ENCODE peak calls at places on chromosomes 6 and 20, in six cellular contexts. F is uterus, W is ovary, S is pancreas, O is aorta, X is lung. I is an unnamed sample. For H3K4me1 and H3K9me3, the result is how much of the 10 kb centered on the place peaks cover.

GRCh38 chr6:11424395-11425050 is 113.0 kb upstream of the TMEM170B start:
- DNase-seq in O (no peak), S (no peak), W (no peak), F (no peak), X (no peak), I (no peak)

GRCh38 chr6:157761331-157761921 is 61.6 kb upstream of the SNX9 start:
- DNase-seq in W (no peak), F (peak), O (no peak), X (no peak), S (no peak), I (no peak)

GRCh38 chr6:41190791-41191190 is 10.2 kb downstream of the TREML2 start:
- DNase-seq in S (no peak), O (no peak), W (no peak), F (no peak), X (no peak), I (no peak)

GRCh38 chr6:2448826-2449571 is 203.6 kb upstream of the GMDS start:
- DNase-seq in O (no peak), X (no peak), F (no peak), W (no peak), S (no peak), I (peak)

GRCh38 chr6:46207174-46207573 is 36.4 kb upstream of the ENPP5 start:
- DNase-seq in F (no peak), S (no peak), O (no peak), X (no peak), W (no peak), I (no peak)

GRCh38 chr6:150263765-150264415 is 104.9 kb upstream of the IYD start:
- DNase-seq in W (no peak), S (no peak), F (no peak), O (no peak), X (no peak), I (no peak)

GRCh38 chr20:1038205-1038604 is 36.1 kb upstream of the RSPO4 start:
- DNase-seq in F (no peak), S (no peak), O (no peak), X (no peak), W (no peak), I (no peak)

GRCh38 chr6:88115307-88115706 is 50.8 kb downstream of the CNR1 start:
- DNase-seq in X (no peak), F (no peak), O (no peak), W (no peak), S (no peak), I (no peak)

GRCh38 chr6:89011436-89011835 is 48.0 kb upstream of the RNGTT start:
- DNase-seq in O (no peak), X (no peak), W (no peak), F (no peak), S (no peak), I (no peak)

GRCh38 chr6:157865249-157865648 is 42.2 kb downstream of the SNX9 start:
- DNase-seq in S (no peak), F (no peak), O (no peak), X (no peak), W (no peak), I (no peak)

GRCh38 chr6:125717120-125717731 is 32.2 kb upstream of the HEY2 start:
- DNase-seq in F (no peak), W (no peak), O (no peak), S (no peak), X (no peak), I (no peak)

GRCh38 chr6:33416386-33417126 is 1.4 kb downstream of the CUTA start:
- DNase-seq in S (no peak), F (no peak), W (peak), O (no peak), X (no peak), I (no peak)

GRCh38 chr6:14717307-14717706 is 528.6 kb upstream of the JARID2 start:
- DNase-seq in O (no peak), W (no peak), S (no peak), F (no peak), X (no peak), I (no peak)

GRCh38 chr6:166308769-166309589 is 787 bp upstream of the PRR18 start:
- DNase-seq in F (no peak), W (no peak), S (no peak), O (no peak), X (no peak), I (no peak)

GRCh38 chr20:5844063-5844681 is 94.0 kb downstream of the SHLD1 start:
- DNase-seq in F (no peak), O (no peak), X (no peak), S (no peak), W (no peak), I (no peak)

GRCh38 chr6:16762547-16763477 is 1.6 kb upstream of the ATXN1 start:
- DNase-seq in F (peak), O (peak), W (peak), X (peak), S (peak), I (peak)

GRCh38 chr20:38926934-38927616 is 858 bp downstream of the FAM83D start:
- DNase-seq in W (no peak), O (peak), X (no peak), F (no peak), S (no peak), I (no peak)

DNA sequence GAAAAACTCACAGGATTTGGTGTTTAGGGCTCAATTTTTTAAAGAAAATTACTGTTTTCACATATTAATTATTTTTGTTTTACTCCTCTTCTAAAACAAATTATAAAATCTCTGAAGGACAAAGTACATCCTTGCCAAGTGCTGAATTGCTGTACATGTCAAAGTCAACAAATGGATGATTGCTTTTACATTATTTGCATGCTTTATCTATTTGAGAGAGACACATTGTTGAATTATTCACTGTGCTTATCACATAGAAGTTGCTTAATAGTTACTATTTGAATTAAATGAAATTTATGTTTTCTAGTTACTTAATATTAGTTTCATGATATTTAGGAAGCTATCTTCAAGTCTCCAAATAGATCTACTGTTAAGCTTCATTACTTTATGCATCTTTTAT is 318.6 kb upstream of the PTCHD4 start:
- DNase-seq in S (no peak), W (no peak), F (no peak), O (no peak), X (no peak), I (no peak)
- H3K4me1 ChIP-seq in S (under half), W (under half), F (under half), O (under half), X (under half), I (under half)

DNA sequence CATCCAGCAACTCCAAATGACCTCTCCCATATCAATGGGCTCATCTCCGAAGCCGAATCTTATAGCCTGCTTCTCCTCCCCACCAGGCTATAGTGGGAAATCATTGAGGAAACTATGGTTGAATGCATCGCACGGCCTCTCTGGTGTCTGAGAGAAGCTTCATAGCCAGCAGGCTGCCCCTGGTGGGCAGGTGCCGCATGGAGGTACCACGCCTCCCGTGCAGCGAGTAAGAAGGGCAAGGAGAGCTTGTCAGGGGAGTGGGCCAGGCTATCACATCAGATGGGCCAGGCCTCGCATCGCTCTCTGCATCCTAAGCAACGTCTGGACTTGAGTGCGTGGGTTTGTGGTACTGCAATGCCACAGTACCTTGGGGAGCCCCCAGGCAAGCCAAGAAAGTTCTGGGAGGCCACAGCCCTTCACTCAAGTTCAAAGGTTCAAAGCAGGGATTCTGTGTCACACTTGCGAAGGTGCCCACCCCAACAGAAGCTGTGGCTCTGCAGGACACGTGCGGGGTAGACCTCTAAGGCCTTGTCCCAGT is 8.6 kb upstream of the IRF4 start:
- DNase-seq in S (no peak), F (no peak), O (no peak), X (no peak), W (no peak), I (no peak)
- H3K9me3 ChIP-seq in S (under half), F (under half), O (under half), X (under half), W (under half), I (under half)

GRCh38 chr6:146767632-146768031 is 168.9 kb downstream of the ADGB start:
- DNase-seq in S (no peak), O (no peak), X (no peak), W (no peak), F (no peak), I (no peak)

GRCh38 chr6:146770275-146770964 is 171.6 kb downstream of the ADGB start:
- DNase-seq in W (no peak), O (no peak), F (no peak), X (no peak), S (no peak), I (no peak)

GRCh38 chr6:146768722-146769121 is 169.9 kb downstream of the ADGB start:
- DNase-seq in O (no peak), F (no peak), W (no peak), X (no peak), S (no peak), I (no peak)

GRCh38 chr6:146775227-146775626 is 176.5 kb downstream of the ADGB start:
- DNase-seq in W (no peak), O (no peak), S (no peak), X (no peak), F (no peak), I (no peak)

GRCh38 chr6:146770965-146771735 is 172.4 kb downstream of the ADGB start:
- DNase-seq in F (peak), W (peak), S (no peak), O (peak), X (peak), I (no peak)
- H3K4me3 ChIP-seq in F (no peak), W (no peak), S (no peak), O (no peak), X (no peak), I (no peak)

DNA sequence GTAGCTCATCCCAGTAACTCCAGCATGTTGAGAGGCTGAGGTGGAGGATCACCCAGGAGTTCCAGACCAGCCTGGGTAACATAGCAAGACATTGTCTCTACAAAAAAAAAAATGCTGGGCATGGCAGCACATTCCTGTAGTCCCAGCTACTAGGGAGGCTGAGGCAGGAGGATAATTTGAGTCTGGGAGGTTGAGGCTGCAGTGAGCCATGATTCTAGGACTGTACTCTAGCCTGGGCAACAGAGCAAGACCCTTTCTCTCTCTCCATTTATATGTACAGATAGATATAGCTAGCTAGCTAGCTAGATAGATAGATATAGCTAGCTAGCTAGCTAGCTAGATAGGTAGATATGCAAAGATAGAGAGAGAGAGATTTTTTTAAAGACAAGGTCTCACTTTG is 20.4 kb downstream of the ILRUN start:
- DNase-seq in F (no peak), S (no peak), W (no peak), X (no peak), O (no peak), I (no peak)
- H3K4me1 ChIP-seq in F (under half), S (under half), W (under half), X (under half), O (under half), I (under half)

DNA sequence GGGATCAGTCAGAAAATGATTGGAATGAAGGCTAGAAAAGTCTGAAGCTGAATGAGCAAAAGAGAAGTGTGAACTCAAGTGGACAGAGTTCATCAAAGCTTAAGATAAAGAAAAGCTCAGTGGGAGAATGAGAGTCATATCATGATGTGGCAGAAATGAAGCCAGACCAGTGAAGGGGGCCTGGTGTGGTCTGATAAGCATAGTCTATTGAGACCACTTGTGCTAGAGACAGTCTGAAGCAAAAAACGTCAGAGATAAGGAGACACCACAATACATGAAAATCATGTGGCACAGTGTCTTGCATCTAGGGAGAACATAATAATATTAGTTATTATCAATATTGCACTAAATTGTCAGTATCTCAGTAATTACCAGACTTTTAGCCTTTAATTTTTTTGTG is 601.5 kb downstream of the UTRN start:
- DNase-seq in X (no peak), W (no peak), O (no peak), F (no peak), S (no peak), I (no peak)
- H3K9me3 ChIP-seq in X (under half), W (under half), O (under half), F (under half), S (under half), I (under half)

DNA sequence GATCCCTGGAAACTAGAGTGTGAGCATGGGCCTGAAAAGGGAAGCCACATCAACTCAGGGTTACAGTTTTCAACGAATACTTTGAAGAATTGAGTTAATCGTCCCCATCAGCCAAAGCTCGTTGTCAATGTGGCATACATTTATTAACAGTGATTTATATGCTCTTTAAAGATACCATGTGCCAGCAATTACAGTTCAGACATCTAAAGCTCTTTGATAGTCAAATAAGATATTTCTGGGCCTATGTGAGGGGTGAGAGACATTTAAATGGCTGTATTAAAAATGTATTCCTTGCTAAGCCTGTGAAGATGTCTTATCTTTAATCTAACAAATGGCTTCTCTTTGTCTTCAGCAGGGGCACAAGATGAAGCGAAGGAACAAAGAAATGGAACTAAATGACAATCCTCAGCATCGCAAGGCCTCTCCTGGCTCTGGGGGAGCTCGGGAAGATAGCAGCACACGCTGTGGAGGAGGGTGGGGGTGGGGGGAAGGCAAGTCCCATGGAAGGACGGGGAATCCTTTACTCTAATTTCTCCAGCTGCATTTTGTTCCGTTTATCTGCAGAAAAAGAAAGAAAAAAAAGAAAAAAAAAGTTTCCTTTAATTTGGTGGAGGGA is 523.7 kb downstream of the KIF16B start:
- DNase-seq in X (no peak), S (no peak), F (no peak), W (no peak), O (no peak), I (no peak)
- H3K4me3 ChIP-seq in X (no peak), S (no peak), F (no peak), W (no peak), O (no peak), I (no peak)

GRCh38 chr6:35327349-35328027 is 14.9 kb upstream of the PPARD start:
- DNase-seq in F (peak), O (no peak), S (peak), X (peak), W (no peak), I (peak)
- H3K4me1 ChIP-seq in F (under half), O (under half), S (under half), X (under half), W (under half), I (under half)